ENCODE peak calls at places on chromosomes 7 and 10, in seven cellular contexts. One of them, this sample, is unnamed.

GRCh38 chr10:98446121-98446655 is 547 bp downstream of the HPS1 start:
- DNase-seq in transverse colon: peak
- DNase-seq in cardiac muscle cell: peak
- DNase-seq in RWPE1: peak
- DNase-seq in brain microvascular endothelial cell: no peak
- DNase-seq in suprapubic skin: no peak
- DNase-seq in naive thymus-derived CD4-positive, alpha-beta T cell: peak
- DNase-seq in this sample: peak

GRCh38 chr10:78774999-78775711 is 293.6 kb upstream of the ZMIZ1 start:
- DNase-seq in cardiac muscle cell: peak
- DNase-seq in transverse colon: no peak
- DNase-seq in naive thymus-derived CD4-positive, alpha-beta T cell: no peak
- DNase-seq in brain microvascular endothelial cell: peak
- DNase-seq in suprapubic skin: no peak
- DNase-seq in RWPE1: no peak
- DNase-seq in this sample: no peak

GRCh38 chr10:69721690-69722310 is 79.9 kb upstream of the COL13A1 start:
- DNase-seq in suprapubic skin: peak
- DNase-seq in cardiac muscle cell: peak
- DNase-seq in brain microvascular endothelial cell: peak
- DNase-seq in naive thymus-derived CD4-positive, alpha-beta T cell: no peak
- DNase-seq in transverse colon: no peak
- DNase-seq in RWPE1: no peak
- DNase-seq in this sample: no peak

GRCh38 chr7:143376396-143376795 is 4.7 kb upstream of the ZYX start:
- DNase-seq in suprapubic skin: no peak
- DNase-seq in transverse colon: no peak
- DNase-seq in brain microvascular endothelial cell: no peak
- DNase-seq in cardiac muscle cell: no peak
- DNase-seq in naive thymus-derived CD4-positive, alpha-beta T cell: no peak
- DNase-seq in RWPE1: no peak
- DNase-seq in this sample: no peak

GRCh38 chr7:152383341-152384234 is 52.2 kb downstream of the KMT2C start:
- DNase-seq in RWPE1: no peak
- DNase-seq in suprapubic skin: no peak
- DNase-seq in cardiac muscle cell: no peak
- DNase-seq in naive thymus-derived CD4-positive, alpha-beta T cell: no peak
- DNase-seq in brain microvascular endothelial cell: peak
- DNase-seq in transverse colon: no peak
- DNase-seq in this sample: no peak

GRCh38 chr7:82559203-82559805 is 115.7 kb upstream of the CACNA2D1 start:
- DNase-seq in transverse colon: peak
- DNase-seq in brain microvascular endothelial cell: no peak
- DNase-seq in naive thymus-derived CD4-positive, alpha-beta T cell: no peak
- DNase-seq in RWPE1: peak
- DNase-seq in suprapubic skin: no peak
- DNase-seq in cardiac muscle cell: peak
- DNase-seq in this sample: no peak

GRCh38 chr10:103750836-103751235 is 104.5 kb downstream of the SH3PXD2A start:
- DNase-seq in RWPE1: no peak
- DNase-seq in naive thymus-derived CD4-positive, alpha-beta T cell: no peak
- DNase-seq in suprapubic skin: no peak
- DNase-seq in brain microvascular endothelial cell: no peak
- DNase-seq in cardiac muscle cell: no peak
- DNase-seq in transverse colon: no peak
- DNase-seq in this sample: no peak

GRCh38 chr10:76218045-76218444 is 786.6 kb downstream of the LRMDA start:
- DNase-seq in brain microvascular endothelial cell: no peak
- DNase-seq in naive thymus-derived CD4-positive, alpha-beta T cell: no peak
- DNase-seq in transverse colon: no peak
- DNase-seq in suprapubic skin: no peak
- DNase-seq in RWPE1: no peak
- DNase-seq in cardiac muscle cell: peak
- DNase-seq in this sample: no peak

GRCh38 chr10:92204238-92204637 is 86.6 kb downstream of the CPEB3 start:
- DNase-seq in transverse colon: no peak
- DNase-seq in naive thymus-derived CD4-positive, alpha-beta T cell: no peak
- DNase-seq in suprapubic skin: no peak
- DNase-seq in RWPE1: no peak
- DNase-seq in cardiac muscle cell: no peak
- DNase-seq in brain microvascular endothelial cell: no peak
- DNase-seq in this sample: no peak

GRCh38 chr10:72659694-72660093 is 32.2 kb upstream of the MCU start:
- DNase-seq in naive thymus-derived CD4-positive, alpha-beta T cell: no peak
- DNase-seq in transverse colon: no peak
- DNase-seq in brain microvascular endothelial cell: no peak
- DNase-seq in suprapubic skin: no peak
- DNase-seq in RWPE1: no peak
- DNase-seq in cardiac muscle cell: no peak
- DNase-seq in this sample: peak

GRCh38 chr7:49166441-49166840 is 242.1 kb downstream of the CDC14C start:
- DNase-seq in naive thymus-derived CD4-positive, alpha-beta T cell: no peak
- DNase-seq in transverse colon: no peak
- DNase-seq in suprapubic skin: no peak
- DNase-seq in RWPE1: no peak
- DNase-seq in cardiac muscle cell: no peak
- DNase-seq in brain microvascular endothelial cell: no peak
- DNase-seq in this sample: no peak

GRCh38 chr10:87761892-87762291 is 56.1 kb downstream of the ATAD1 start:
- DNase-seq in suprapubic skin: no peak
- DNase-seq in transverse colon: no peak
- DNase-seq in brain microvascular endothelial cell: peak
- DNase-seq in cardiac muscle cell: no peak
- DNase-seq in RWPE1: peak
- DNase-seq in naive thymus-derived CD4-positive, alpha-beta T cell: peak
- DNase-seq in this sample: peak

GRCh38 chr10:129877773-129878371 is 86.2 kb downstream of the EBF3 start:
- DNase-seq in naive thymus-derived CD4-positive, alpha-beta T cell: peak
- DNase-seq in suprapubic skin: no peak
- DNase-seq in brain microvascular endothelial cell: no peak
- DNase-seq in RWPE1: peak
- DNase-seq in transverse colon: no peak
- DNase-seq in cardiac muscle cell: peak
- DNase-seq in this sample: peak

GRCh38 chr10:117374506-117375359 is 507 bp downstream of the PDZD8 start:
- DNase-seq in naive thymus-derived CD4-positive, alpha-beta T cell: peak
- DNase-seq in suprapubic skin: peak
- DNase-seq in brain microvascular endothelial cell: no peak
- DNase-seq in transverse colon: peak
- DNase-seq in cardiac muscle cell: peak
- DNase-seq in RWPE1: peak
- DNase-seq in this sample: peak

GRCh38 chr10:31832261-31832660 is 96.4 kb downstream of the ARHGAP12 start:
- DNase-seq in naive thymus-derived CD4-positive, alpha-beta T cell: no peak
- DNase-seq in cardiac muscle cell: no peak
- DNase-seq in RWPE1: no peak
- DNase-seq in brain microvascular endothelial cell: no peak
- DNase-seq in transverse colon: no peak
- DNase-seq in suprapubic skin: no peak
- DNase-seq in this sample: no peak

GRCh38 chr10:31836569-31837406 is 91.8 kb downstream of the ARHGAP12 start:
- DNase-seq in brain microvascular endothelial cell: peak
- DNase-seq in suprapubic skin: no peak
- DNase-seq in cardiac muscle cell: peak
- DNase-seq in naive thymus-derived CD4-positive, alpha-beta T cell: no peak
- DNase-seq in transverse colon: no peak
- DNase-seq in RWPE1: peak
- DNase-seq in this sample: peak

GRCh38 chr10:31829776-31830175 is 98.9 kb downstream of the ARHGAP12 start:
- DNase-seq in RWPE1: no peak
- DNase-seq in suprapubic skin: no peak
- DNase-seq in naive thymus-derived CD4-positive, alpha-beta T cell: no peak
- DNase-seq in brain microvascular endothelial cell: no peak
- DNase-seq in cardiac muscle cell: no peak
- DNase-seq in transverse colon: no peak
- DNase-seq in this sample: no peak

GRCh38 chr10:31830887-31831286 is 97.7 kb downstream of the ARHGAP12 start:
- DNase-seq in naive thymus-derived CD4-positive, alpha-beta T cell: no peak
- DNase-seq in suprapubic skin: no peak
- DNase-seq in RWPE1: no peak
- DNase-seq in cardiac muscle cell: no peak
- DNase-seq in brain microvascular endothelial cell: peak
- DNase-seq in transverse colon: no peak
- DNase-seq in this sample: no peak

GRCh38 chr10:31833753-31834152 is 94.9 kb downstream of the ARHGAP12 start:
- DNase-seq in suprapubic skin: no peak
- DNase-seq in RWPE1: no peak
- DNase-seq in brain microvascular endothelial cell: no peak
- DNase-seq in cardiac muscle cell: no peak
- DNase-seq in transverse colon: no peak
- DNase-seq in naive thymus-derived CD4-positive, alpha-beta T cell: no peak
- DNase-seq in this sample: no peak
- H3K27ac ChIP-seq in suprapubic skin: no peak
- H3K27ac ChIP-seq in RWPE1: no peak
- H3K27ac ChIP-seq in brain microvascular endothelial cell: no peak
- H3K27ac ChIP-seq in cardiac muscle cell: peak
- H3K27ac ChIP-seq in transverse colon: no peak
- H3K27ac ChIP-seq in naive thymus-derived CD4-positive, alpha-beta T cell: no peak
- H3K27ac ChIP-seq in this sample: no peak

GRCh38 chr7:88338521-88338920 is 31.8 kb upstream of the STEAP4 start:
- DNase-seq in naive thymus-derived CD4-positive, alpha-beta T cell: no peak
- DNase-seq in transverse colon: no peak
- DNase-seq in brain microvascular endothelial cell: no peak
- DNase-seq in cardiac muscle cell: no peak
- DNase-seq in suprapubic skin: no peak
- DNase-seq in RWPE1: no peak
- DNase-seq in this sample: no peak

GRCh38 chr7:88337556-88337955 is 30.9 kb upstream of the STEAP4 start:
- DNase-seq in cardiac muscle cell: no peak
- DNase-seq in naive thymus-derived CD4-positive, alpha-beta T cell: no peak
- DNase-seq in brain microvascular endothelial cell: peak
- DNase-seq in suprapubic skin: no peak
- DNase-seq in transverse colon: no peak
- DNase-seq in RWPE1: peak
- DNase-seq in this sample: no peak

GRCh38 chr7:88344956-88345832 is 38.5 kb upstream of the STEAP4 start:
- DNase-seq in brain microvascular endothelial cell: peak
- DNase-seq in naive thymus-derived CD4-positive, alpha-beta T cell: no peak
- DNase-seq in RWPE1: peak
- DNase-seq in suprapubic skin: peak
- DNase-seq in cardiac muscle cell: peak
- DNase-seq in transverse colon: peak
- DNase-seq in this sample: peak

GRCh38 chr7:88344271-88344670 is 37.6 kb upstream of the STEAP4 start:
- DNase-seq in brain microvascular endothelial cell: no peak
- DNase-seq in suprapubic skin: no peak
- DNase-seq in naive thymus-derived CD4-positive, alpha-beta T cell: no peak
- DNase-seq in transverse colon: no peak
- DNase-seq in RWPE1: no peak
- DNase-seq in cardiac muscle cell: no peak
- DNase-seq in this sample: no peak

DNA sequence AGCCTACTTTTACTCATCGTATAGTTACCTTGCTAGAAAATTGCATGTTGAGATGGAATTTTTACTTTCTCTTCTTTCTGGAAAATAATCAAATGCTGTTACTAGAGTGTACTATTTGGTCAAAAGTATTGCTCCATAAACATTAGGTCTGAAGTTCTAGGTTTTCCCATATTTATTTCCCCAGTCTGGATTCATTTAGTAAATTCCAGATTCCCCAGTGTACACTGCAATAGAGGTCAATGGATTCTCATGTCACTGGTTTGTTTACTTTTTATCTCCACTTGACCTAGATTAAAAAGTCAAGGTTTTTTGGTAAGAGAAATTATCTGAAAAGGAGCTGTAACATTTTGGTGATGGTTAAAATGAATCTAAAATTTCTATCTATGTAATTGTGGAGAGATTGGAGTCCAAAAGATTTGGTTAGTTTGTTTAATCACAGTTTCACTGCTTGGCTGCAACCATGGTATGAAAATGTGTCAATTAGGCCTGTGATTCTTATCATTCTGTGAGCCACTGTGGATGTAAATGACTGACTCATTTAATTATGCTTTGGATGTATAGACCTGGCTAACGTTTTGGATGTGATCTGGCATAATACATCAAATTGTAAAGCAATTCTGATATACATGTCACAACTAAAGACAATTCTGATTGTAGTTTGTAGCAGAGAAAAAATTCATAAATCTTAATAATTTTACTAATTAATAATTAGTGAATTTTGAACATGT is 32.7 kb upstream of the STEAP4 start:
- DNase-seq in naive thymus-derived CD4-positive, alpha-beta T cell: no peak
- DNase-seq in cardiac muscle cell: no peak
- DNase-seq in suprapubic skin: no peak
- DNase-seq in brain microvascular endothelial cell: no peak
- DNase-seq in RWPE1: no peak
- DNase-seq in transverse colon: no peak
- DNase-seq in this sample: no peak
- H3K27ac ChIP-seq in naive thymus-derived CD4-positive, alpha-beta T cell: no peak
- H3K27ac ChIP-seq in cardiac muscle cell: no peak
- H3K27ac ChIP-seq in suprapubic skin: no peak
- H3K27ac ChIP-seq in brain microvascular endothelial cell: no peak
- H3K27ac ChIP-seq in RWPE1: no peak
- H3K27ac ChIP-seq in transverse colon: no peak
- H3K27ac ChIP-seq in this sample: peak

GRCh38 chr7:137923380-137923779 is 76.6 kb upstream of the DGKI start:
- DNase-seq in cardiac muscle cell: no peak
- DNase-seq in brain microvascular endothelial cell: peak
- DNase-seq in transverse colon: no peak
- DNase-seq in RWPE1: no peak
- DNase-seq in naive thymus-derived CD4-positive, alpha-beta T cell: no peak
- DNase-seq in suprapubic skin: no peak
- DNase-seq in this sample: no peak
- H3K27ac ChIP-seq in cardiac muscle cell: no peak
- H3K27ac ChIP-seq in brain microvascular endothelial cell: peak
- H3K27ac ChIP-seq in transverse colon: no peak
- H3K27ac ChIP-seq in RWPE1: no peak
- H3K27ac ChIP-seq in naive thymus-derived CD4-positive, alpha-beta T cell: no peak
- H3K27ac ChIP-seq in suprapubic skin: no peak
- H3K27ac ChIP-seq in this sample: no peak

DNA sequence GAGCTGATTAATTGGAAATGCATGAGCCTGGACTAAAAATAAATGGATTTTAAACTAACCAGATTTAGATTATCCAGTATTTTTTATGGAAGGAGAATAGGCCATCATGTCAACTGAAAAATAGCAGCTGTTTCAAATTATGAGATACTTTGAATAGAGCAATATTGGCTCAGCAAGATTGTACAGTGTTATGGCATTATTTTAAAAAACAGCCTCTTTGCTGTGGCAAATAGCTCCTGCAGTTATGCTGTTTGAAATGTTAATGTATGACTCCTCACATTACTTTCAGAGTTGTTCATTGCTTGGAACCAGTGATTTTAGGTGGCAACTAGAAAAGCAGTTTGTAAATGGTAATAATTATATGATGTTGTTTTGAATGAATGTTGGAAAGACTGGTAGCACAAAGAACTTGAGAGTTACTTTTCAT is 244.5 kb downstream of the KIAA1217 start:
- DNase-seq in brain microvascular endothelial cell: no peak
- DNase-seq in transverse colon: no peak
- DNase-seq in cardiac muscle cell: no peak
- DNase-seq in naive thymus-derived CD4-positive, alpha-beta T cell: no peak
- DNase-seq in RWPE1: no peak
- DNase-seq in suprapubic skin: no peak
- DNase-seq in this sample: no peak
- H3K27ac ChIP-seq in brain microvascular endothelial cell: no peak
- H3K27ac ChIP-seq in transverse colon: no peak
- H3K27ac ChIP-seq in cardiac muscle cell: no peak
- H3K27ac ChIP-seq in naive thymus-derived CD4-positive, alpha-beta T cell: no peak
- H3K27ac ChIP-seq in RWPE1: no peak
- H3K27ac ChIP-seq in suprapubic skin: peak
- H3K27ac ChIP-seq in this sample: no peak